ENCODE peak calls at places on chromosomes 4 and X, in five cellular contexts. V, Q, F, Z and B are unnamed samples.

GRCh38 chrX:154761977-154762528 is 611 bp upstream of the DKC1 start:
- DNase-seq in V (no peak), Q (no peak), F (no peak), Z (no peak), B (no peak)

GRCh38 chrX:56765816-56766553 is 36.9 kb downstream of the NBDY start:
- DNase-seq in V (no peak), Q (no peak), F (no peak), Z (no peak), B (no peak)

GRCh38 chr4:165605811-165606210 is 227.0 kb downstream of the CPE start:
- DNase-seq in V (no peak), Q (no peak), F (no peak), Z (no peak), B (no peak)

GRCh38 chr4:7547368-7548040 is 112.8 kb upstream of the PSAPL1 start:
- DNase-seq in V (no peak), Q (no peak), F (no peak), Z (no peak), B (no peak)

GRCh38 chrX:151336809-151337208 is 60.2 kb upstream of the VMA21 start:
- DNase-seq in V (no peak), Q (no peak), F (no peak), Z (no peak), B (no peak)

GRCh38 chr4:25552580-25553271 is 102.9 kb upstream of the SLC34A2 start:
- DNase-seq in V (no peak), Q (no peak), F (peak; percentile 46), Z (no peak), B (no peak)

GRCh38 chr4:186201535-186202230 is 10.3 kb downstream of the CYP4V2 start:
- DNase-seq in V (peak; percentile 51), Q (peak; percentile 36), F (no peak), Z (peak; percentile 57), B (peak; percentile 53)

GRCh38 chr4:167233523-167234387 is 539 bp downstream of the SPOCK3 start:
- DNase-seq in V (no peak), Q (peak; percentile 2), F (peak; percentile 62), Z (peak; percentile 24), B (no peak)

GRCh38 chrX:68848189-68848940 is 19.5 kb downstream of the EFNB1 start:
- DNase-seq in V (no peak), Q (no peak), F (no peak), Z (no peak), B (no peak)

GRCh38 chrX:69232945-69233344 is 67.7 kb upstream of the PJA1 start:
- DNase-seq in V (no peak), Q (no peak), F (no peak), Z (no peak), B (no peak)

GRCh38 chr4:138915725-138916124 is 99.9 kb upstream of the NOCT start:
- DNase-seq in V (no peak), Q (no peak), F (no peak), Z (no peak), B (no peak)

GRCh38 chrX:46626566-46626965 is 53.0 kb downstream of the CHST7 start:
- DNase-seq in V (no peak), Q (no peak), F (no peak), Z (no peak), B (no peak)

GRCh38 chrX:68686684-68687045 is 39.2 kb downstream of the STARD8 start:
- DNase-seq in V (no peak), Q (no peak), F (no peak), Z (no peak), B (no peak)

GRCh38 chr4:128668566-128668965 is 140.9 kb upstream of the JADE1 start:
- DNase-seq in V (no peak), Q (no peak), F (peak; percentile 45), Z (no peak), B (no peak)

GRCh38 chr4:122489061-122489460 is 32.5 kb upstream of the IL2 start:
- DNase-seq in V (no peak), Q (no peak), F (no peak), Z (no peak), B (no peak)

GRCh38 chrX:154074199-154074598 is 23.3 kb downstream of the MECP2 start:
- DNase-seq in V (peak; percentile 69), Q (peak; percentile 27), F (no peak), Z (peak; percentile 18), B (no peak)

GRCh38 chr4:6751611-6752485 is 30.7 kb upstream of the KIAA0232 start:
- DNase-seq in V (no peak), Q (no peak), F (no peak), Z (no peak), B (no peak)

GRCh38 chrX:136546369-136546768 is 14.4 kb downstream of the VGLL1 start:
- DNase-seq in V (no peak), Q (no peak), F (no peak), Z (no peak), B (no peak)

GRCh38 chrX:14801136-14801535 is 71.7 kb downstream of the FANCB start:
- DNase-seq in V (peak; percentile 45), Q (no peak), F (no peak), Z (no peak), B (no peak)

GRCh38 chr4:66572949-66573348 is 902.7 kb upstream of the EPHA5 start:
- DNase-seq in V (peak; percentile 42), Q (peak; percentile 70), F (no peak), Z (no peak), B (no peak)

GRCh38 chr4:95594629-95595028 is 45.9 kb upstream of the UNC5C start:
- DNase-seq in V (no peak), Q (no peak), F (no peak), Z (no peak), B (no peak)

GRCh38 chr4:93764647-93765246 is 63.8 kb upstream of the ATOH1 start:
- DNase-seq in V (peak; percentile 36), Q (peak; percentile 38), F (peak; percentile 69), Z (peak; percentile 62), B (no peak)

GRCh38 chrX:96918864-96919263 is 35.2 kb downstream of the RPA4 start:
- DNase-seq in V (no peak), Q (no peak), F (no peak), Z (no peak), B (no peak)

GRCh38 chr4:1414831-1415680 is 8.8 kb upstream of the NKX1-1 start:
- DNase-seq in V (no peak), Q (no peak), F (no peak), Z (no peak), B (no peak)

GRCh38 chr4:138835833-138836521 is 179.6 kb upstream of the NOCT start:
- DNase-seq in V (peak; percentile 3), Q (peak; percentile 39), F (no peak), Z (peak; percentile 48), B (no peak)

GRCh38 chr4:113978561-113979156 is 788 bp downstream of the ARSJ start:
- DNase-seq in V (peak; percentile 33), Q (no peak), F (peak; percentile 16), Z (no peak), B (no peak)

GRCh38 chr4:16169491-16169890 is 56.8 kb downstream of the TAPT1 start:
- DNase-seq in V (no peak), Q (no peak), F (no peak), Z (peak; percentile 28), B (no peak)

GRCh38 chr4:74252933-74253332 is 55.3 kb upstream of the EPGN start:
- DNase-seq in V (no peak), Q (no peak), F (no peak), Z (no peak), B (no peak)

GRCh38 chrX:65647801-65648200 is 19.7 kb upstream of the MSN start:
- DNase-seq in V (peak; percentile 7), Q (no peak), F (no peak), Z (no peak), B (no peak)

GRCh38 chr4:179485781-179486180 is 2043.5 kb upstream of the AGA start:
- DNase-seq in V (no peak), Q (no peak), F (no peak), Z (no peak), B (no peak)

GRCh38 chr4:119170195-119170594 is 34.6 kb downstream of the MYOZ2 start:
- DNase-seq in V (no peak), Q (no peak), F (no peak), Z (no peak), B (no peak)

GRCh38 chrX:2735270-2735669 is 16.6 kb upstream of the XG start:
- DNase-seq in V (no peak), Q (no peak), F (no peak), Z (no peak), B (no peak)